ENCODE peak calls at places on chromosomes 1 and 21, in six cellular contexts. One of them, this sample, is unnamed.

GRCh38 chr1:71521655-71522264 is 440.9 kb upstream of the ZRANB2 start:
- DNase-seq in ovary: peak
- DNase-seq in choroid plexus epithelial cell: peak
- DNase-seq in AG09309: peak
- DNase-seq in A549: no peak
- DNase-seq in HFF-Myc: peak
- DNase-seq in this sample: peak

GRCh38 chr1:153293847-153294246 is 18.9 kb downstream of the PGLYRP3 start:
- DNase-seq in choroid plexus epithelial cell: no peak
- DNase-seq in AG09309: no peak
- DNase-seq in ovary: no peak
- DNase-seq in HFF-Myc: no peak
- DNase-seq in A549: no peak
- DNase-seq in this sample: no peak

GRCh38 chr1:3919706-3920105 is 19.6 kb upstream of the C1orf174 start:
- DNase-seq in choroid plexus epithelial cell: no peak
- DNase-seq in A549: no peak
- DNase-seq in ovary: no peak
- DNase-seq in HFF-Myc: no peak
- DNase-seq in AG09309: no peak
- DNase-seq in this sample: no peak

GRCh38 chr1:68198752-68199151 is 33.6 kb downstream of the WLS start:
- DNase-seq in HFF-Myc: no peak
- DNase-seq in A549: no peak
- DNase-seq in ovary: no peak
- DNase-seq in AG09309: no peak
- DNase-seq in choroid plexus epithelial cell: peak
- DNase-seq in this sample: peak

GRCh38 chr1:212259693-212260480 is 25.3 kb upstream of the PPP2R5A start:
- DNase-seq in ovary: no peak
- DNase-seq in AG09309: no peak
- DNase-seq in choroid plexus epithelial cell: no peak
- DNase-seq in HFF-Myc: no peak
- DNase-seq in A549: no peak
- DNase-seq in this sample: no peak

GRCh38 chr1:198639581-198640235 is 868 bp downstream of the PTPRC start:
- DNase-seq in choroid plexus epithelial cell: no peak
- DNase-seq in ovary: no peak
- DNase-seq in A549: no peak
- DNase-seq in HFF-Myc: no peak
- DNase-seq in AG09309: no peak
- DNase-seq in this sample: no peak

GRCh38 chr1:167150434-167150833 is 56.6 kb downstream of the STYXL2 start:
- DNase-seq in A549: no peak
- DNase-seq in ovary: no peak
- DNase-seq in choroid plexus epithelial cell: no peak
- DNase-seq in AG09309: no peak
- DNase-seq in HFF-Myc: no peak
- DNase-seq in this sample: no peak

GRCh38 chr1:218969021-218969420 is 204.7 kb upstream of the LYPLAL1 start:
- DNase-seq in choroid plexus epithelial cell: no peak
- DNase-seq in ovary: no peak
- DNase-seq in A549: no peak
- DNase-seq in AG09309: peak
- DNase-seq in HFF-Myc: no peak
- DNase-seq in this sample: no peak

DNA sequence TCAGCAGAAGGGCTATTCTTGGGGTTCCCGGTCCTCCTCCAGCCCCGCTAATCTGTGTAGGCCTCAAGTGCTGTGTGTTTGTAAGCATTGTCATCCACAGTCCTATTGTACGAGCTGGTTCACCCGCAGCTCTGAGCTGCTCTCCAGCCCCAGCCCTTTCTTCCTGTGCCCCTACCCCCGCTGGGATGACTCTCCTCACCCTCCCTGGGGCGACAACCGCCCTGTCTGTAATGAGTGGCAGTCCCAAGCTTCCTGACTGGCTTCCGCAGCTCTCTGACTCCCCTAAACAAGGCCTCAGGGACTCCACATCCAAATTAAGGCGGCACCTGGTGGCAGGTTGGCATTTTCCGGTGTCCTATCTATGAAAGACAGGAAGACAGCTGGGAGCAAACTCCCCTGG is 45.8 kb downstream of the TFF3 start:
- DNase-seq in A549: no peak
- DNase-seq in ovary: no peak
- DNase-seq in AG09309: no peak
- DNase-seq in HFF-Myc: no peak
- DNase-seq in choroid plexus epithelial cell: no peak
- DNase-seq in this sample: peak
- TF ChIP-seq CTCF in A549: no peak
- TF ChIP-seq CTCF in ovary: no peak
- TF ChIP-seq CTCF in AG09309: no peak
- TF ChIP-seq CTCF in HFF-Myc: no peak
- TF ChIP-seq CTCF in choroid plexus epithelial cell: no peak
- TF ChIP-seq CTCF in this sample: peak

GRCh38 chr1:27428316-27429028 is 36.0 kb downstream of the GPR3 start:
- DNase-seq in A549: no peak
- DNase-seq in ovary: no peak
- DNase-seq in HFF-Myc: no peak
- DNase-seq in choroid plexus epithelial cell: peak
- DNase-seq in AG09309: no peak
- DNase-seq in this sample: no peak
- H3K4me3 ChIP-seq in A549: no peak
- H3K4me3 ChIP-seq in ovary: no peak
- H3K4me3 ChIP-seq in HFF-Myc: no peak
- H3K4me3 ChIP-seq in choroid plexus epithelial cell: no peak
- H3K4me3 ChIP-seq in AG09309: no peak
- H3K4me3 ChIP-seq in this sample: no peak

GRCh38 chr1:20028726-20029125 is 41.3 kb upstream of the PLA2G5 start:
- DNase-seq in A549: no peak
- DNase-seq in HFF-Myc: no peak
- DNase-seq in ovary: peak
- DNase-seq in AG09309: no peak
- DNase-seq in choroid plexus epithelial cell: no peak
- DNase-seq in this sample: no peak
- TF ChIP-seq CTCF in A549: no peak
- TF ChIP-seq CTCF in HFF-Myc: no peak
- TF ChIP-seq CTCF in ovary: no peak
- TF ChIP-seq CTCF in AG09309: no peak
- TF ChIP-seq CTCF in choroid plexus epithelial cell: no peak
- TF ChIP-seq CTCF in this sample: no peak

GRCh38 chr1:161998811-161999210 is 24.9 kb downstream of the OLFML2B start:
- DNase-seq in AG09309: no peak
- DNase-seq in A549: no peak
- DNase-seq in HFF-Myc: no peak
- DNase-seq in ovary: no peak
- DNase-seq in choroid plexus epithelial cell: no peak
- DNase-seq in this sample: no peak

GRCh38 chr1:162003061-162003824 is 20.4 kb downstream of the OLFML2B start:
- DNase-seq in A549: no peak
- DNase-seq in AG09309: peak
- DNase-seq in ovary: no peak
- DNase-seq in HFF-Myc: peak
- DNase-seq in choroid plexus epithelial cell: peak
- DNase-seq in this sample: no peak

GRCh38 chr1:162003825-162004205 is 19.9 kb downstream of the OLFML2B start:
- DNase-seq in A549: no peak
- DNase-seq in HFF-Myc: peak
- DNase-seq in choroid plexus epithelial cell: peak
- DNase-seq in AG09309: peak
- DNase-seq in ovary: no peak
- DNase-seq in this sample: peak

GRCh38 chr1:161999318-162000052 is 24.2 kb downstream of the OLFML2B start:
- DNase-seq in ovary: no peak
- DNase-seq in HFF-Myc: no peak
- DNase-seq in A549: no peak
- DNase-seq in choroid plexus epithelial cell: no peak
- DNase-seq in AG09309: no peak
- DNase-seq in this sample: no peak

DNA sequence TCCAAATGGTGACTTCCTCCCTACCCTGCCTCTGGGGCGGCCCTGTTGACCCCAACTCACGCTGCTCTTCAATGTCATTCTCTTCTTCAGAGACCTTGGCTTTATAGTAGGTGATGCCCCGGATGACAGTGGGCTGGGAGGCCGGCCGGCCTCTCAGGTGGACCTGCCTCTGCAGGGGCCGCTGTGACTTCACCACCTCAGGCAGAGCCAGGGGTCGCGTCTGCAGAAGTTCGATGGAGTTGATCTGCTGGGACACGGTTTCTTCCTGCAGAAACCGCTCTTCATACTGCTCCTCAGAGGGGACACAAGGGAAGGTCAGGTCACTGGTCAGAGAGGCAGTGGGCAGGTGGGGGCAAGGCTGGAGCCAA is 23.6 kb downstream of the OLFML2B start:
- DNase-seq in HFF-Myc: no peak
- DNase-seq in A549: no peak
- DNase-seq in AG09309: no peak
- DNase-seq in choroid plexus epithelial cell: no peak
- DNase-seq in ovary: no peak
- DNase-seq in this sample: no peak
- H3K4me3 ChIP-seq in HFF-Myc: no peak
- H3K4me3 ChIP-seq in A549: no peak
- H3K4me3 ChIP-seq in AG09309: no peak
- H3K4me3 ChIP-seq in choroid plexus epithelial cell: no peak
- H3K4me3 ChIP-seq in ovary: no peak
- H3K4me3 ChIP-seq in this sample: no peak